ENCODE peak calls at places on chromosome 1, in nine cellular contexts. A is effector memory CD4-positive, alpha-beta T cell; R is fibroblast of lung; W is breast epithelium; N is uterus; I is RWPE2; H is PC-3; T is left ventricle myocardium inferior; Q is Karpas-422. B is an unnamed sample. For H3K4me1, the result is how much of the 10 kb centered on the place peaks cover.

GRCh38 chr1:156146006-156146748 is 7.2 kb upstream of the SEMA4A start:
- DNase-seq in Q (peak), N (peak), I (no peak), W (peak), T (peak), A (no peak), H (peak), R (peak), B (peak)

GRCh38 chr1:167126811-167127210 is 32.9 kb downstream of the STYXL2 start:
- DNase-seq in N (no peak), Q (no peak), R (no peak), A (no peak), T (no peak), W (no peak), I (no peak), H (no peak), B (no peak)

GRCh38 chr1:33149453-33150190 is 32.2 kb downstream of the TRIM62 start:
- DNase-seq in R (no peak), N (no peak), H (peak), A (no peak), W (peak), I (no peak), T (no peak), Q (no peak), B (no peak)

GRCh38 chr1:70764747-70765146 is 282.9 kb downstream of the PTGER3 start:
- DNase-seq in R (no peak), H (no peak), A (no peak), N (no peak), I (no peak), W (no peak), T (no peak), Q (no peak), B (no peak)

GRCh38 chr1:2240251-2241156 is 12.4 kb downstream of the SKI start:
- DNase-seq in A (no peak), T (peak), N (peak), I (no peak), H (no peak), R (peak), Q (no peak), W (peak), B (no peak)

GRCh38 chr1:222546548-222547259 is 1.2 kb downstream of the HHIPL2 start:
- DNase-seq in A (no peak), I (no peak), W (no peak), N (no peak), R (peak), T (no peak), H (peak), Q (no peak), B (no peak)

GRCh38 chr1:47623174-47623940 is 185.5 kb downstream of the FOXD2 start:
- DNase-seq in T (no peak), I (no peak), R (no peak), N (no peak), Q (no peak), W (no peak), A (no peak), H (no peak), B (no peak)

GRCh38 chr1:21669287-21670058 is at the start of gene RAP1GAP:
- DNase-seq in Q (no peak), I (no peak), A (no peak), T (no peak), H (no peak), R (no peak), W (no peak), N (peak), B (no peak)

GRCh38 chr1:26994020-26994745 is 691 bp downstream of the TRNP1 start:
- DNase-seq in A (no peak), W (no peak), T (peak), I (peak), N (no peak), R (no peak), Q (no peak), H (no peak), B (no peak)

GRCh38 chr1:147598631-147599361 is 57.5 kb downstream of the BCL9 start:
- DNase-seq in T (no peak), Q (peak), A (no peak), R (no peak), I (no peak), H (no peak), N (peak), W (no peak), B (peak)

GRCh38 chr1:60765204-60765603 is 317.2 kb upstream of the NFIA start:
- DNase-seq in I (no peak), W (no peak), H (peak), Q (peak), N (no peak), A (no peak), T (no peak), R (peak), B (no peak)

GRCh38 chr1:47181955-47182680 is 7.7 kb downstream of the PDZK1IP1 start:
- DNase-seq in R (peak), H (peak), Q (peak), W (no peak), T (no peak), N (no peak), A (no peak), I (peak), B (no peak)

GRCh38 chr1:178534137-178534868 is 21.4 kb downstream of the TEX35 start:
- DNase-seq in T (no peak), A (no peak), I (no peak), R (no peak), W (no peak), N (no peak), H (no peak), Q (no peak), B (no peak)

GRCh38 chr1:2368053-2368744 is 23.2 kb downstream of the MORN1 start:
- DNase-seq in Q (no peak), N (no peak), I (no peak), W (no peak), T (no peak), R (no peak), H (no peak), A (no peak), B (no peak)

GRCh38 chr1:18954270-18955071 is 2.0 kb downstream of the IFFO2 start:
- DNase-seq in A (no peak), Q (no peak), T (no peak), R (no peak), N (no peak), H (peak), I (no peak), W (no peak), B (no peak)

GRCh38 chr1:18955116-18955441 is 1.4 kb downstream of the IFFO2 start:
- DNase-seq in A (no peak), H (no peak), I (no peak), T (no peak), N (no peak), Q (no peak), R (no peak), W (no peak), B (no peak)

GRCh38 chr1:18957136-18957521 is 653 bp upstream of the IFFO2 start:
- DNase-seq in N (peak), Q (no peak), R (no peak), T (no peak), W (no peak), H (no peak), A (no peak), I (peak), B (peak)

GRCh38 chr1:18956189-18957135 is at the start of gene IFFO2:
- DNase-seq in Q (peak), W (peak), I (peak), H (peak), N (peak), R (peak), A (peak), T (peak), B (peak)

DNA sequence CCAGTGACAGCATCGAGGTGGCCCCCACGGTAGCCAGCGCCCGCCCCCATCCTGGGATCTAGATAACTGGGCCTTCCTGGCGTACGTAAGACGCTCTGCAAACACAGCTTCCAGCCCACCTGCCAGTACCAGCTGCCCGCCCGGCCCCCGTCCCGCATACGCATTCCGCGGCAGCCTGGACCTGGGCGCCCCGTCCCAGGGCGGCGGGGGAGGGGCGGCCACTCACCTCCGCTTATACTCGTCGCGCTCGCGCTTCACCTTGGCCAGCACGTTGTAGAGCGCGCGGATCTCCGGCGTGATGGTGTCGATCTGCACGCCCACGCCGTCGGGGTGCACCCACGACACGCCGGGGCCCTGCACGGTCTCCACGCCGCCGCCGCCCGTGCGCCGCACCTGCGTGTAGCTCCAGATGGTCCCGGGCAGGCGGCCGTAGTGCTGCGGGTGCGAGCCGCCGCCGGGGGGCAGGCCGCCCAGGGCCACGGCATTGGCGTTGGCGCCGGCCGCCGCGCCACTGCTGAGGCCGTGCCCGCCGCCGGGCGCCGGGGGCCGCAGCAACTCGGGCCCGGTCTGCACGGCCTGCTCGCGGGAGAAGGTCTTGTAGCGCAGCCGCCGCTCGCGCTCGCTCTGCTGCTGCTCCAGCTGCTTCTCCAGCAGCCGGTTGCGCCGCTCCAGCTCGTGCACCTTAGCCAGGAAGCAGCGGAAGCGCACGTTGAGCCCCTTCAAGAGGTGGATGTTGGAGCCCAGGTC is 861 bp downstream of the IFFO2 start:
- DNase-seq in R (no peak), N (peak), T (no peak), I (peak), Q (no peak), W (no peak), A (peak), H (peak), B (peak)
- H3K4me1 ChIP-seq in R (under half), N (under half), T (half or more), I (under half), Q (under half), W (under half), A (half or more), H (under half), B (half or more)

DNA sequence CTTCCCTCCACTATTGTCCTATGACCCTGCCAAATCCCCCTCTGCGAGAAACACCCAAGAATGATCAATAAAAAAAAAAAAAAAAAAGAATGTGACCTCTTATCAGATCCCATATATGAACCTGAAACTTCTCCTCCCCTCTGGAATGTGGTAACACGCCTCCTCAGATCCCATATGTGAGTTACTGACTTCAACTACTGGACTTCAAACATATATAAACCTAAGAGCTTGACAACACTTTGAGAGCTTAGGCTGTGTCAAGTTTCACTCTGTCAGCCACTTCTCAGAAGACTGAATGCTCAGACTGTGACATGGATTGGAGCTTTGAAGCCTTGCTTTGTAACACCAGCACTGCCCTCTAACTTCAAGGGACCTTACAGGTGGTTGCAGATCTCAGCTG is 148.4 kb downstream of the COP1 start:
- DNase-seq in Q (no peak), I (no peak), T (no peak), W (no peak), H (no peak), R (no peak), A (no peak), N (no peak), B (no peak)
- H3K4me3 ChIP-seq in Q (no peak), I (no peak), T (no peak), W (no peak), H (no peak), R (no peak), A (no peak), N (no peak), B (no peak)

GRCh38 chr1:42368096-42368795 is 12.3 kb upstream of the RIMKLA start:
- DNase-seq in H (no peak), R (no peak), W (no peak), N (no peak), A (no peak), Q (no peak), T (no peak), I (no peak), B (no peak)
- H3K4me1 ChIP-seq in H (under half), R (under half), W (under half), N (under half), A (under half), Q (under half), T (under half), I (under half), B (under half)

DNA sequence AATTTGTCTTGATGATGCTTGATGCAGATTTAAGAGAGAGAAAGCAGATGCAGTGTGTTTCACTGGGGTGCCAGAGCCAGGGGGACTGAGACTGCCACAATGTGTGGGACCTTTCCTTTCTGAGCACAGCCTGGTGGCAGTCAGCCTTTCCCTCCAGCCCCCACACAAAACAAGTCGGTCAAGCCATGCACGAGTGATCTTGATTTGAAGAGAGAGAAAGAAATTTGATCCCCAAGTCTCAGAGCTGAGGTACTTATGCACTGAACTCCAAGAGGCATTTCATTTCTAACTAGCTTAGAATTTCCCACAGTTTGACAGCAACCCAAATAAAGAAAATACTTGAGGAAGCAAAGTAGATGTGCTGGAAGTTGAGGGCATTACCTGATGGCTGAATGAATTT is 193.8 kb downstream of the ST6GALNAC3 start:
- DNase-seq in T (no peak), H (no peak), A (no peak), N (no peak), I (no peak), Q (peak), W (no peak), R (peak), B (no peak)
- H3K4me3 ChIP-seq in T (no peak), H (no peak), A (no peak), N (no peak), I (no peak), Q (peak), W (no peak), R (no peak), B (no peak)

DNA sequence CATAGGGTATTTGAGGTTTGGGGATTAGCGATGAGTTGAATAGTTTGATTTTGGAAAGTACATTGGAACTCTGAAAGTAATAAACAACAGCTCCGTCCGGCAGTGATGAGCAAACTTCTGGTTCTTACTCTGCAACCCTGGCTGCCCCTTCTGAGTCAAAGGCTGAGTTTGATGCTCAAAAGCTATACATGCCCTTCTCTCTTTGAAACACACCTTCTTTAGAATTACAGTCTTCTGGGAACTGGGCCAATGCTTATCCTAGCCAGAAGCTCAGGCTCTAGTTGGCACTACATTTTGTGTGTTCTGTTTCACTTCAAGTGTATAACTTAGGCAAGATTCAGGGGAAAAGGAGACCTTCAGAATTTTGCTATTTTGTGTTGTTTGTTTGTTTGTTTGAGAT is 9.3 kb downstream of the AHCYL1 start:
- DNase-seq in A (no peak), H (peak), W (no peak), T (no peak), I (no peak), Q (no peak), R (peak), N (no peak), B (no peak)
- H3K4me1 ChIP-seq in A (under half), H (under half), W (under half), T (half or more), I (under half), Q (under half), R (under half), N (under half), B (under half)

GRCh38 chr1:43932786-43933385 is 715 bp upstream of the ARTN start:
- DNase-seq in I (no peak), W (no peak), N (no peak), A (no peak), R (peak), T (no peak), H (peak), Q (no peak), B (no peak)
- H3K4me3 ChIP-seq in I (peak), W (peak), N (peak), A (no peak), R (peak), T (peak), H (peak), Q (no peak), B (no peak)

B was measured in naive thymus-derived CD4-positive, alpha-beta T cell.